ENCODE peak calls at places on chromosome 10, in eight cellular contexts. One of them, this sample, is unnamed.

GRCh38 chr10:63866747-63867140 is 345.5 kb downstream of the REEP3 start:
- DNase-seq in lower lobe of right lung: no peak
- DNase-seq in astrocyte of the spinal cord: no peak
- DNase-seq in activated naive CD4-positive, alpha-beta T cell: no peak
- DNase-seq in neural crest cell: no peak
- DNase-seq in G401: peak
- DNase-seq in T1000: no peak
- DNase-seq in GM13977: no peak
- DNase-seq in this sample: no peak

GRCh38 chr10:118792501-118792900 is 37.7 kb upstream of the CACUL1 start:
- DNase-seq in lower lobe of right lung: peak
- DNase-seq in astrocyte of the spinal cord: peak
- DNase-seq in activated naive CD4-positive, alpha-beta T cell: no peak
- DNase-seq in neural crest cell: no peak
- DNase-seq in G401: no peak
- DNase-seq in T1000: no peak
- DNase-seq in GM13977: no peak
- DNase-seq in this sample: peak

GRCh38 chr10:59586407-59586891 is 123.2 kb downstream of the SLC16A9 start:
- DNase-seq in lower lobe of right lung: no peak
- DNase-seq in astrocyte of the spinal cord: no peak
- DNase-seq in activated naive CD4-positive, alpha-beta T cell: no peak
- DNase-seq in neural crest cell: no peak
- DNase-seq in G401: peak
- DNase-seq in T1000: no peak
- DNase-seq in GM13977: no peak
- DNase-seq in this sample: no peak

GRCh38 chr10:53749439-53749838 is 976.9 kb upstream of the MBL2 start:
- DNase-seq in lower lobe of right lung: no peak
- DNase-seq in astrocyte of the spinal cord: no peak
- DNase-seq in activated naive CD4-positive, alpha-beta T cell: no peak
- DNase-seq in neural crest cell: no peak
- DNase-seq in G401: no peak
- DNase-seq in T1000: no peak
- DNase-seq in GM13977: no peak
- DNase-seq in this sample: no peak

GRCh38 chr10:633279-634245 is 55.9 kb downstream of the DIP2C start:
- DNase-seq in lower lobe of right lung: peak
- DNase-seq in astrocyte of the spinal cord: no peak
- DNase-seq in activated naive CD4-positive, alpha-beta T cell: no peak
- DNase-seq in neural crest cell: no peak
- DNase-seq in G401: peak
- DNase-seq in T1000: no peak
- DNase-seq in GM13977: no peak
- DNase-seq in this sample: peak

GRCh38 chr10:123016228-123016627 is 7.4 kb downstream of the ACADSB start:
- DNase-seq in lower lobe of right lung: no peak
- DNase-seq in astrocyte of the spinal cord: no peak
- DNase-seq in activated naive CD4-positive, alpha-beta T cell: no peak
- DNase-seq in neural crest cell: no peak
- DNase-seq in G401: no peak
- DNase-seq in T1000: no peak
- DNase-seq in GM13977: no peak
- DNase-seq in this sample: no peak

GRCh38 chr10:72308320-72308987 is 34.7 kb downstream of the DDIT4 start:
- DNase-seq in lower lobe of right lung: no peak
- DNase-seq in astrocyte of the spinal cord: peak
- DNase-seq in activated naive CD4-positive, alpha-beta T cell: no peak
- DNase-seq in neural crest cell: no peak
- DNase-seq in G401: peak
- DNase-seq in T1000: no peak
- DNase-seq in GM13977: no peak
- DNase-seq in this sample: peak

GRCh38 chr10:18340496-18341051 is 200.3 kb downstream of the CACNB2 start:
- DNase-seq in lower lobe of right lung: no peak
- DNase-seq in astrocyte of the spinal cord: peak
- DNase-seq in activated naive CD4-positive, alpha-beta T cell: no peak
- DNase-seq in neural crest cell: no peak
- DNase-seq in G401: no peak
- DNase-seq in T1000: no peak
- DNase-seq in GM13977: no peak
- DNase-seq in this sample: no peak

GRCh38 chr10:113019692-113020424 is 69.8 kb downstream of the TCF7L2 start:
- DNase-seq in lower lobe of right lung: no peak
- DNase-seq in astrocyte of the spinal cord: no peak
- DNase-seq in activated naive CD4-positive, alpha-beta T cell: no peak
- DNase-seq in neural crest cell: no peak
- DNase-seq in G401: no peak
- DNase-seq in T1000: no peak
- DNase-seq in GM13977: no peak
- DNase-seq in this sample: no peak

GRCh38 chr10:89158446-89158845 is 48.7 kb downstream of the CH25H start:
- DNase-seq in lower lobe of right lung: no peak
- DNase-seq in astrocyte of the spinal cord: peak
- DNase-seq in activated naive CD4-positive, alpha-beta T cell: no peak
- DNase-seq in neural crest cell: no peak
- DNase-seq in G401: no peak
- DNase-seq in T1000: no peak
- DNase-seq in GM13977: no peak
- DNase-seq in this sample: no peak

GRCh38 chr10:38093816-38094157 is 350 bp upstream of the ZNF37A start:
- DNase-seq in lower lobe of right lung: no peak
- DNase-seq in astrocyte of the spinal cord: no peak
- DNase-seq in activated naive CD4-positive, alpha-beta T cell: no peak
- DNase-seq in neural crest cell: no peak
- DNase-seq in G401: no peak
- DNase-seq in T1000: no peak
- DNase-seq in GM13977: no peak
- DNase-seq in this sample: no peak

GRCh38 chr10:50563906-50564305 is 59.9 kb downstream of the SGMS1 start:
- DNase-seq in lower lobe of right lung: no peak
- DNase-seq in astrocyte of the spinal cord: no peak
- DNase-seq in activated naive CD4-positive, alpha-beta T cell: no peak
- DNase-seq in neural crest cell: no peak
- DNase-seq in G401: no peak
- DNase-seq in T1000: no peak
- DNase-seq in GM13977: no peak
- DNase-seq in this sample: no peak

GRCh38 chr10:99532194-99532593 is 548 bp upstream of the NKX2-3 start:
- DNase-seq in lower lobe of right lung: no peak
- DNase-seq in astrocyte of the spinal cord: no peak
- DNase-seq in activated naive CD4-positive, alpha-beta T cell: no peak
- DNase-seq in neural crest cell: no peak
- DNase-seq in G401: no peak
- DNase-seq in T1000: no peak
- DNase-seq in GM13977: no peak
- DNase-seq in this sample: peak

GRCh38 chr10:87763086-87763861 is 54.8 kb downstream of the ATAD1 start:
- DNase-seq in lower lobe of right lung: no peak
- DNase-seq in astrocyte of the spinal cord: no peak
- DNase-seq in activated naive CD4-positive, alpha-beta T cell: no peak
- DNase-seq in neural crest cell: no peak
- DNase-seq in G401: no peak
- DNase-seq in T1000: no peak
- DNase-seq in GM13977: no peak
- DNase-seq in this sample: no peak

GRCh38 chr10:111983970-111984525 is 199.5 kb downstream of the GPAM start:
- DNase-seq in lower lobe of right lung: no peak
- DNase-seq in astrocyte of the spinal cord: no peak
- DNase-seq in activated naive CD4-positive, alpha-beta T cell: no peak
- DNase-seq in neural crest cell: no peak
- DNase-seq in G401: peak
- DNase-seq in T1000: no peak
- DNase-seq in GM13977: no peak
- DNase-seq in this sample: no peak

GRCh38 chr10:121846555-121846954 is 81.3 kb downstream of the ATE1 start:
- DNase-seq in lower lobe of right lung: no peak
- DNase-seq in astrocyte of the spinal cord: no peak
- DNase-seq in activated naive CD4-positive, alpha-beta T cell: no peak
- DNase-seq in neural crest cell: no peak
- DNase-seq in G401: no peak
- DNase-seq in T1000: no peak
- DNase-seq in GM13977: no peak
- DNase-seq in this sample: no peak

GRCh38 chr10:78383378-78383777 is 349.7 kb downstream of the RPS24 start:
- DNase-seq in lower lobe of right lung: no peak
- DNase-seq in astrocyte of the spinal cord: no peak
- DNase-seq in activated naive CD4-positive, alpha-beta T cell: no peak
- DNase-seq in neural crest cell: no peak
- DNase-seq in G401: no peak
- DNase-seq in T1000: no peak
- DNase-seq in GM13977: no peak
- DNase-seq in this sample: no peak

GRCh38 chr10:69362471-69362954 is 54.2 kb downstream of the TACR2 start:
- DNase-seq in lower lobe of right lung: peak
- DNase-seq in astrocyte of the spinal cord: peak
- DNase-seq in activated naive CD4-positive, alpha-beta T cell: no peak
- DNase-seq in neural crest cell: no peak
- DNase-seq in G401: no peak
- DNase-seq in T1000: peak
- DNase-seq in GM13977: no peak
- DNase-seq in this sample: no peak

GRCh38 chr10:50653758-50654157 is 30.0 kb upstream of the SGMS1 start:
- DNase-seq in lower lobe of right lung: no peak
- DNase-seq in astrocyte of the spinal cord: no peak
- DNase-seq in activated naive CD4-positive, alpha-beta T cell: no peak
- DNase-seq in neural crest cell: no peak
- DNase-seq in G401: no peak
- DNase-seq in T1000: no peak
- DNase-seq in GM13977: no peak
- DNase-seq in this sample: no peak

GRCh38 chr10:1726861-1727260 is 10.5 kb downstream of the ADARB2 start:
- DNase-seq in lower lobe of right lung: no peak
- DNase-seq in astrocyte of the spinal cord: no peak
- DNase-seq in activated naive CD4-positive, alpha-beta T cell: no peak
- DNase-seq in neural crest cell: no peak
- DNase-seq in G401: no peak
- DNase-seq in T1000: no peak
- DNase-seq in GM13977: no peak
- DNase-seq in this sample: no peak

GRCh38 chr10:3902809-3903410 is 117.9 kb upstream of the KLF6 start:
- DNase-seq in lower lobe of right lung: no peak
- DNase-seq in astrocyte of the spinal cord: peak
- DNase-seq in activated naive CD4-positive, alpha-beta T cell: no peak
- DNase-seq in neural crest cell: no peak
- DNase-seq in G401: no peak
- DNase-seq in T1000: no peak
- DNase-seq in GM13977: no peak
- DNase-seq in this sample: no peak

GRCh38 chr10:74995806-74996205 is 115.7 kb upstream of the SAMD8 start:
- DNase-seq in lower lobe of right lung: no peak
- DNase-seq in astrocyte of the spinal cord: no peak
- DNase-seq in activated naive CD4-positive, alpha-beta T cell: no peak
- DNase-seq in neural crest cell: no peak
- DNase-seq in G401: peak
- DNase-seq in T1000: no peak
- DNase-seq in GM13977: no peak
- DNase-seq in this sample: no peak

GRCh38 chr10:11150255-11150731 is 132.6 kb downstream of the CELF2 start:
- DNase-seq in lower lobe of right lung: no peak
- DNase-seq in astrocyte of the spinal cord: no peak
- DNase-seq in activated naive CD4-positive, alpha-beta T cell: no peak
- DNase-seq in neural crest cell: no peak
- DNase-seq in G401: no peak
- DNase-seq in T1000: no peak
- DNase-seq in GM13977: no peak
- DNase-seq in this sample: no peak

GRCh38 chr10:119511828-119512515 is 30.5 kb downstream of the RGS10 start:
- DNase-seq in lower lobe of right lung: no peak
- DNase-seq in astrocyte of the spinal cord: no peak
- DNase-seq in activated naive CD4-positive, alpha-beta T cell: no peak
- DNase-seq in neural crest cell: no peak
- DNase-seq in G401: no peak
- DNase-seq in T1000: no peak
- DNase-seq in GM13977: no peak
- DNase-seq in this sample: no peak

GRCh38 chr10:83166344-83166743 is 973.0 kb upstream of the GHITM start:
- DNase-seq in lower lobe of right lung: no peak
- DNase-seq in astrocyte of the spinal cord: no peak
- DNase-seq in activated naive CD4-positive, alpha-beta T cell: no peak
- DNase-seq in neural crest cell: peak
- DNase-seq in G401: no peak
- DNase-seq in T1000: no peak
- DNase-seq in GM13977: no peak
- DNase-seq in this sample: no peak

GRCh38 chr10:93991101-93991500 is 2.6 kb upstream of the PLCE1 start:
- DNase-seq in lower lobe of right lung: no peak
- DNase-seq in astrocyte of the spinal cord: no peak
- DNase-seq in activated naive CD4-positive, alpha-beta T cell: no peak
- DNase-seq in neural crest cell: no peak
- DNase-seq in G401: no peak
- DNase-seq in T1000: no peak
- DNase-seq in GM13977: no peak
- DNase-seq in this sample: no peak

GRCh38 chr10:17227367-17228080 is 517 bp upstream of the VIM start:
- DNase-seq in lower lobe of right lung: no peak
- DNase-seq in astrocyte of the spinal cord: peak
- DNase-seq in activated naive CD4-positive, alpha-beta T cell: no peak
- DNase-seq in neural crest cell: no peak
- DNase-seq in G401: no peak
- DNase-seq in T1000: no peak
- DNase-seq in GM13977: peak
- DNase-seq in this sample: no peak